ENCODE peak calls at places on chromosome 14, in seven cellular contexts. L is upper lobe of right lung, F is fibroblast of mammary gland, B is heart left ventricle, R is mucosa of descending colon, D is IMR-90, E is esophagus squamous epithelium. O is an unnamed sample.

GRCh38 chr14:81220488-81220766 is 332 bp downstream of the GTF2A1 start:
- DNase-seq in F (no peak), B (no peak), E (no peak), R (no peak), D (no peak), L (no peak), O (no peak)

GRCh38 chr14:105356927-105357326 is 41.4 kb upstream of the TEX22 start:
- DNase-seq in E (no peak), R (no peak), F (no peak), B (no peak), L (no peak), D (no peak), O (no peak)

GRCh38 chr14:74619672-74620131 is 7.7 kb upstream of the LTBP2 start:
- DNase-seq in E (no peak), B (peak), L (peak), R (peak), D (peak), F (peak), O (peak)

GRCh38 chr14:55223364-55223763 is 32.0 kb upstream of the DLGAP5 start:
- DNase-seq in F (no peak), L (no peak), E (no peak), R (no peak), D (no peak), B (no peak), O (no peak)

GRCh38 chr14:74515891-74516412 is 22.4 kb downstream of the ISCA2 start:
- DNase-seq in F (no peak), D (no peak), B (peak), E (no peak), R (peak), L (peak), O (no peak)

GRCh38 chr14:104291123-104292000 is 153.0 kb downstream of the KIF26A start:
- DNase-seq in B (peak), D (no peak), F (no peak), E (no peak), R (peak), L (peak), O (no peak)

GRCh38 chr14:99065551-99065950 is 206.4 kb downstream of the BCL11B start:
- DNase-seq in R (no peak), L (no peak), F (no peak), B (no peak), E (no peak), D (no peak), O (no peak)

GRCh38 chr14:55107766-55108554 is 21.1 kb upstream of the LGALS3 start:
- DNase-seq in D (peak), F (peak), R (peak), B (peak), L (peak), E (peak), O (peak)

GRCh38 chr14:70822706-70823185 is 13.4 kb upstream of the MAP3K9 start:
- DNase-seq in D (peak), F (peak), L (peak), B (peak), E (no peak), R (peak), O (peak)

GRCh38 chr14:38171197-38171596 is 36.5 kb upstream of the SSTR1 start:
- DNase-seq in L (no peak), B (no peak), D (peak), F (peak), E (no peak), R (no peak), O (peak)

GRCh38 chr14:74531467-74531866 is 37.9 kb downstream of the ISCA2 start:
- DNase-seq in F (peak), B (peak), L (no peak), E (no peak), R (no peak), D (peak), O (peak)

GRCh38 chr14:83638725-83639124 is 1891.2 kb upstream of the FLRT2 start:
- DNase-seq in R (no peak), E (no peak), L (no peak), D (no peak), F (no peak), B (no peak), O (no peak)

GRCh38 chr14:51540364-51540763 is 111.3 kb upstream of the FRMD6 start:
- DNase-seq in L (no peak), R (no peak), D (peak), E (no peak), F (peak), B (no peak), O (peak)

GRCh38 chr14:61344437-61345143 is 23.2 kb downstream of the PRKCH start:
- DNase-seq in E (no peak), R (no peak), F (no peak), L (no peak), B (no peak), D (no peak), O (no peak)

GRCh38 chr14:29752221-29752923 is 175.3 kb downstream of the PRKD1 start:
- DNase-seq in B (no peak), D (no peak), E (no peak), L (no peak), R (no peak), F (no peak), O (no peak)

GRCh38 chr14:65100905-65101541 is 1.3 kb downstream of the MAX start:
- DNase-seq in R (no peak), B (no peak), D (no peak), L (no peak), E (no peak), F (peak), O (no peak)

GRCh38 chr14:21467620-21468019 is 9.1 kb downstream of the RAB2B start:
- DNase-seq in R (no peak), L (no peak), F (peak), E (no peak), D (peak), B (no peak), O (peak)

GRCh38 chr14:90678420-90678819 is 137.8 kb downstream of the TTC7B start:
- DNase-seq in D (peak), R (no peak), F (peak), E (no peak), B (no peak), L (no peak), O (peak)

GRCh38 chr14:33972522-33973162 is 21.8 kb upstream of the EGLN3 start:
- DNase-seq in D (no peak), F (no peak), L (no peak), B (no peak), R (no peak), E (no peak), O (no peak)

GRCh38 chr14:104870368-104871144 is 5.5 kb downstream of the CEP170B start:
- DNase-seq in E (no peak), L (peak), F (no peak), R (peak), B (peak), D (no peak), O (no peak)

GRCh38 chr14:69317780-69318179 is 57.8 kb downstream of the GALNT16 start:
- DNase-seq in F (peak), B (no peak), R (no peak), L (peak), D (no peak), E (no peak), O (no peak)

GRCh38 chr14:65239897-65240296 is 137.6 kb upstream of the MAX start:
- DNase-seq in R (no peak), F (no peak), E (no peak), B (no peak), D (no peak), L (no peak), O (no peak)

GRCh38 chr14:21987937-21988336 is 314.3 kb upstream of the OR4E1 start:
- DNase-seq in F (peak), D (peak), L (no peak), R (no peak), B (no peak), E (no peak), O (peak)

GRCh38 chr14:68793734-68794129 is 865 bp upstream of the ZFP36L1 start:
- DNase-seq in L (peak), B (no peak), R (no peak), D (no peak), F (no peak), E (no peak), O (no peak)

GRCh38 chr14:101082436-101083384 is 179.2 kb upstream of the RTL1 start:
- DNase-seq in D (no peak), F (no peak), B (peak), L (peak), R (no peak), E (no peak), O (no peak)

GRCh38 chr14:99296517-99296916 is 24.5 kb upstream of the BCL11B start:
- DNase-seq in D (no peak), E (no peak), B (no peak), F (no peak), R (no peak), L (no peak), O (no peak)

GRCh38 chr14:60311417-60311816 is 62.4 kb downstream of the PPM1A start:
- DNase-seq in B (no peak), L (no peak), E (no peak), D (peak), F (peak), R (no peak), O (peak)

GRCh38 chr14:35819591-35820540 is 6.3 kb upstream of the BRMS1L start:
- DNase-seq in D (no peak), F (no peak), B (no peak), E (no peak), R (no peak), L (no peak), O (no peak)

GRCh38 chr14:69580009-69580577 is 5.4 kb upstream of the CCDC177 start:
- DNase-seq in D (peak), B (no peak), F (peak), R (no peak), E (no peak), L (no peak), O (peak)

GRCh38 chr14:100004392-100004791 is 60.8 kb upstream of the EVL start:
- DNase-seq in R (no peak), B (no peak), L (no peak), E (no peak), D (no peak), F (no peak), O (no peak)

GRCh38 chr14:51534623-51535022 is 117.1 kb upstream of the FRMD6 start:
- DNase-seq in B (no peak), D (peak), L (no peak), E (no peak), R (no peak), F (no peak), O (no peak)

GRCh38 chr14:54756656-54757392 is 145.8 kb downstream of the GCH1 start:
- DNase-seq in F (no peak), B (no peak), R (no peak), D (no peak), L (no peak), E (no peak), O (peak)

GRCh38 chr14:39432619-39433451 is 602 bp upstream of the FBXO33 start:
- DNase-seq in B (peak), R (peak), E (peak), L (peak), D (peak), F (peak), O (peak)

DNA sequence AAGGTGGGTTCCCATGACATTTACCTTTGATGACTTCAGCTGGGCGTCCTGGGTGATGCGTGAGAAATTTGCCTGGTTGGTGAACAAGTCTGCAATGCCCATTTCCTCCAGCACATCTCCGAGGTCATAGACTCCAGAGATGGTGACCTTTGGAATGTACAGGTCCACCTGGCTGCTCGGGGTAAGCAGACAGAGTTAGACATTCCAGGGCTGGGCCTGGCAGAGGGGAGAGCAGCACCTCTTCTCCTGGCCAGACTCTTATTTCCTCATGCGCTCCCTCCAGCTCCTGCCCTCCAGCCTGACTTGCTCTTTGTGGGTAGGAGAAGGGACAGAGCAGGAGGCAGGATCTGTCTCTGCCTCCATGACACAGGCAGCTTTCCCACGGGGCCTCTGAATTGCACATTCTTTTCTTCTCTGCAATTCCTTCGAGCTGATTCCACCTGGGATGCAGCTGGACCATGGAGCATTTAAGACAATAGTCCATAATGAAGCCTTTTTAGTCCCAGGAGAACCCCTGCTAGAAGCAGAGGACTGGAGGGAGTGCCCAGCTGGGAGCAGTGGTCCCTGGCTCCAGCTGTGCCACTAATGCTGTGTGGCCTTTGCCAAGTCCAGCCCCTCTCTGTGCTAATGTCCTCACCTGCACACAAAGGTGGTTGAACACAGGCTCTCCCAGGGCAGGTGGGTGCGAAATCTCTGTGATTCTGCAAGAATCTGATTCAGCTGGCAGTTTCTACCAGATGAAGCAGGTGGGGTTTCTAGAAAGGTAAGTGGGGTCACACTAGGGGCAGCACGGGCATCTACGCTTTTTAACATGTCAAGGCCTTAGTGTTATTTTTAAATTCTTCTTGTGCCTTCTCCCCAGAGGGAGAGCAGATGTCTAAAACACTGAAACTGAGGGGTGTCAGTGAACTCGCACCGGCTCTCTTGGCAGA is 13.2 kb upstream of the SERPINA10 start:
- DNase-seq in D (no peak), E (no peak), F (no peak), R (no peak), L (no peak), B (no peak), O (no peak)
- TF ChIP-seq CTCF in D (no peak), E (no peak), F (no peak), R (no peak), L (no peak), B (no peak), O (no peak)

GRCh38 chr14:94768141-94768520 is 1.8 kb downstream of the GSC start:
- DNase-seq in R (no peak), F (no peak), D (no peak), L (no peak), E (no peak), B (no peak), O (no peak)

GRCh38 chr14:94770251-94770749 is 387 bp upstream of the GSC start:
- DNase-seq in L (no peak), F (peak), E (no peak), B (no peak), D (peak), R (no peak), O (no peak)

GRCh38 chr14:94767321-94767878 is 2.5 kb downstream of the GSC start:
- DNase-seq in E (no peak), D (no peak), F (no peak), R (no peak), B (no peak), L (no peak), O (no peak)

GRCh38 chr14:94769413-94770250 is at the start of gene GSC:
- DNase-seq in L (no peak), B (no peak), R (no peak), E (no peak), F (peak), D (peak), O (peak)

GRCh38 chr14:94768521-94769412 is 1.1 kb downstream of the GSC start:
- DNase-seq in R (no peak), E (no peak), L (no peak), D (no peak), F (peak), B (no peak), O (peak)
- H3K4me3 ChIP-seq in R (no peak), E (peak), L (peak), D (no peak), F (peak), B (peak), O (peak)

GRCh38 chr14:76011959-76012802 is 26.6 kb downstream of the IFT43 start:
- DNase-seq in E (no peak), R (no peak), F (no peak), L (no peak), B (no peak), D (peak), O (no peak)
- TF ChIP-seq CTCF in E (no peak), R (no peak), F (no peak), L (no peak), B (no peak), D (peak), O (no peak)

GRCh38 chr14:103107941-103108748 is 13.6 kb downstream of the EXOC3L4 start:
- DNase-seq in L (no peak), F (no peak), E (no peak), R (no peak), D (no peak), B (no peak), O (no peak)

GRCh38 chr14:103111297-103111981 is 11.8 kb upstream of the TNFAIP2 start:
- DNase-seq in E (no peak), L (no peak), D (no peak), R (no peak), F (no peak), B (no peak), O (no peak)

GRCh38 chr14:103108749-103109207 is 14.3 kb downstream of the EXOC3L4 start:
- DNase-seq in B (no peak), E (no peak), R (no peak), F (peak), D (peak), L (no peak), O (no peak)

GRCh38 chr14:103110681-103111296 is 12.5 kb upstream of the TNFAIP2 start:
- DNase-seq in D (peak), B (no peak), F (no peak), L (no peak), R (no peak), E (no peak), O (no peak)

DNA sequence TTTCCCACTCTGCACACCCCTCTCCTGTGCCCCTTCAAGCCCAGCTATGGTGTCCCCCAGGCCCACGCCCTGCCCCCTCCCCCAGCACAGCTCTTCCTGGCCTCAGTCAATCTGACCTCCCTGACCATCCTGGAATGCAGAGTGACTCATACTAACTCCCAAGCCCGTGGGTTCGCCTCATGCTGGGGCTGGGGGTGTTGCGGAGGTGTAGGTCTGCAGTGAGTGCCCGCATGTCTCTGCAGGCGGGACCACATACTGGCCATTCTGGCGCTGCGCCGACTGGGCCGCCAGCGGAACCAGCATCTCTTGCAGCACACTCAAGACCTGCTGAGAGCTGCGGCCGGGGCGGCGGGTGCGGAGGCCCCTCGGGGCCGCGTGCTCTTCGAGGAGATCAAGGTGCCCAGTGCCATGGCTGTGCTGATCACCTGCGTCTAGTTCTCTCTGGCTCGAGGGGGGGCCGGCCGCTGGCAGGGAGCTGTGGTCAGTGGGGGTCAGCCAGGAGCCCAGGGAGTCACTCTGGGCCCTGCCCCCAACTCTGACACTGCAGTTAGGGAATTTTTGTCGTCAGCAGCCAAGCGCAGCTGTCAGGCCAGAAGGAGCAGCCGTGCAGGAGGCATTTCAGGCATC is 13.4 kb upstream of the TNFAIP2 start:
- DNase-seq in D (peak), R (no peak), B (no peak), E (no peak), L (no peak), F (peak), O (peak)
- H3K4me3 ChIP-seq in D (no peak), R (no peak), B (no peak), E (no peak), L (no peak), F (peak), O (peak)

DNA sequence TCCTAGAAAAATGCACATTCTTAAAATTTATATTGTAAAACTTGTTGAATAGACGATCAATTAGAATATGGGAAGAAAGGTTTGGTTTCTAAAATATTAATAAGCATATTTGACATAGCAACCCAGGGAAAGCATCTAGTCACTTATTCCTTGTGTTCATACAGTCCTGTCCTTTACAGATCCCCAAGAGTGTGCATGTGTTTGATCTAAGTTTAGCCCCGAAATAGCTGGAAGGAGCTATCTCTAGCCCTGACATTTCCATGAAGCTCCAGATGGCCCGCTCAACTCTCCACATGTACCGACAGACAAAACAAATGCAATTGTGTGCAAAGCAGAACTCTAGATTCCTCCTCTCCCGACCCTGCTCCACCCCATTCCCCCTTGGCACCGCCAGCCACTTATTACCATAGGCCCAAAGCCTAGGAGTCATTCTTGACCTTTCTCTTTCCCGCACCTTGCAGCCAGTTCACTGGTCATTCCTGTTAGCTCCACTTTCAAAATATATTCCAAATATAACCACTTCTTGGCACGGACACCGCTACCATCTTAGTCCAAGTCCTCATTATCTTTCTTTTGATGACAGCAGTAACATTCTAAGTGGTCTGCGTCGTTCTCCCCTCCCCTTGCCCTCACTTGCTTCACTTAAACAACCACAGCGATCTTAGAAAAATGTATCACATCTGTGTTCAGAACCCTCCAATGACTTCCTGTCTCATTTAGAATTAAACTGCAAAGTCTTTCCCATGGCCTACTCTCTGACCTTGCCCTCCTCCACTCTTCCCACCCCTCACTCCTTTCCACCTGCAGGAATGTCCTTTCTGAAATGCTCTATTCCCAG is 45.5 kb upstream of the GZMB start:
- DNase-seq in L (no peak), E (no peak), D (no peak), B (no peak), F (no peak), R (no peak), O (no peak)
- TF ChIP-seq CTCF in L (peak), E (no peak), D (no peak), B (no peak), F (no peak), R (no peak), O (no peak)

O was measured in AG10803.